ENCODE peak calls at places on chromosome 1, in six cellular contexts. One of them, this sample, is unnamed.

GRCh38 chr1:228043281-228043845 is 36.6 kb downstream of the WNT3A start:
- DNase-seq in AG04449: no peak
- DNase-seq in BE2C: no peak
- DNase-seq in neuronal stem cell: no peak
- DNase-seq in SJSA1: peak
- DNase-seq in GM12864: no peak
- DNase-seq in this sample: peak

GRCh38 chr1:33096358-33097005 is 15.5 kb downstream of the AZIN2 start:
- DNase-seq in AG04449: no peak
- DNase-seq in BE2C: no peak
- DNase-seq in neuronal stem cell: no peak
- DNase-seq in SJSA1: peak
- DNase-seq in GM12864: no peak
- DNase-seq in this sample: no peak

GRCh38 chr1:145918992-145919939 is 749 bp upstream of the PEX11B start:
- DNase-seq in AG04449: no peak
- DNase-seq in BE2C: peak
- DNase-seq in neuronal stem cell: peak
- DNase-seq in SJSA1: peak
- DNase-seq in GM12864: no peak
- DNase-seq in this sample: no peak

GRCh38 chr1:44377925-44378784 is 23.1 kb upstream of the ERI3 start:
- DNase-seq in AG04449: no peak
- DNase-seq in BE2C: peak
- DNase-seq in neuronal stem cell: peak
- DNase-seq in SJSA1: no peak
- DNase-seq in GM12864: no peak
- DNase-seq in this sample: peak

GRCh38 chr1:100611086-100611485 is 73.1 kb downstream of the GPR88 start:
- DNase-seq in AG04449: no peak
- DNase-seq in BE2C: no peak
- DNase-seq in neuronal stem cell: no peak
- DNase-seq in SJSA1: no peak
- DNase-seq in GM12864: no peak
- DNase-seq in this sample: no peak

GRCh38 chr1:79044974-79045650 is 38.6 kb upstream of the ADGRL4 start:
- DNase-seq in AG04449: no peak
- DNase-seq in BE2C: peak
- DNase-seq in neuronal stem cell: no peak
- DNase-seq in SJSA1: no peak
- DNase-seq in GM12864: no peak
- DNase-seq in this sample: no peak

GRCh38 chr1:116763116-116763786 is 9.0 kb downstream of the CD2 start:
- DNase-seq in AG04449: no peak
- DNase-seq in BE2C: no peak
- DNase-seq in neuronal stem cell: no peak
- DNase-seq in SJSA1: no peak
- DNase-seq in GM12864: no peak
- DNase-seq in this sample: no peak

GRCh38 chr1:32647308-32648134 is 2.8 kb downstream of the ZBTB8OS start:
- DNase-seq in AG04449: no peak
- DNase-seq in BE2C: no peak
- DNase-seq in neuronal stem cell: no peak
- DNase-seq in SJSA1: no peak
- DNase-seq in GM12864: no peak
- DNase-seq in this sample: no peak

GRCh38 chr1:184189361-184189760 is 137.8 kb downstream of the TSEN15 start:
- DNase-seq in AG04449: no peak
- DNase-seq in BE2C: peak
- DNase-seq in neuronal stem cell: no peak
- DNase-seq in SJSA1: no peak
- DNase-seq in GM12864: no peak
- DNase-seq in this sample: no peak

GRCh38 chr1:50251592-50252165 is 143.0 kb downstream of the ELAVL4 start:
- DNase-seq in AG04449: no peak
- DNase-seq in BE2C: peak
- DNase-seq in neuronal stem cell: peak
- DNase-seq in SJSA1: no peak
- DNase-seq in GM12864: no peak
- DNase-seq in this sample: no peak

GRCh38 chr1:9827558-9828185 is 3.9 kb upstream of the CLSTN1 start:
- DNase-seq in AG04449: no peak
- DNase-seq in BE2C: no peak
- DNase-seq in neuronal stem cell: no peak
- DNase-seq in SJSA1: no peak
- DNase-seq in GM12864: no peak
- DNase-seq in this sample: peak

GRCh38 chr1:149917590-149918144 is at the start of gene SV2A:
- DNase-seq in AG04449: no peak
- DNase-seq in BE2C: peak
- DNase-seq in neuronal stem cell: peak
- DNase-seq in SJSA1: no peak
- DNase-seq in GM12864: no peak
- DNase-seq in this sample: no peak

GRCh38 chr1:68221001-68221970 is 11.0 kb downstream of the WLS start:
- DNase-seq in AG04449: no peak
- DNase-seq in BE2C: no peak
- DNase-seq in neuronal stem cell: no peak
- DNase-seq in SJSA1: no peak
- DNase-seq in GM12864: no peak
- DNase-seq in this sample: no peak

GRCh38 chr1:1422465-1423244 is 1.6 kb upstream of the ANKRD65 start:
- DNase-seq in AG04449: no peak
- DNase-seq in BE2C: no peak
- DNase-seq in neuronal stem cell: no peak
- DNase-seq in SJSA1: peak
- DNase-seq in GM12864: no peak
- DNase-seq in this sample: no peak

GRCh38 chr1:200894712-200895447 is at the start of gene INAVA:
- DNase-seq in AG04449: no peak
- DNase-seq in BE2C: no peak
- DNase-seq in neuronal stem cell: no peak
- DNase-seq in SJSA1: no peak
- DNase-seq in GM12864: no peak
- DNase-seq in this sample: no peak

GRCh38 chr1:21861602-21862429 is 49.8 kb downstream of the LDLRAD2 start:
- DNase-seq in AG04449: peak
- DNase-seq in BE2C: no peak
- DNase-seq in neuronal stem cell: no peak
- DNase-seq in SJSA1: peak
- DNase-seq in GM12864: no peak
- DNase-seq in this sample: no peak

GRCh38 chr1:219066631-219067349 is 106.9 kb upstream of the LYPLAL1 start:
- DNase-seq in AG04449: peak
- DNase-seq in BE2C: no peak
- DNase-seq in neuronal stem cell: no peak
- DNase-seq in SJSA1: no peak
- DNase-seq in GM12864: no peak
- DNase-seq in this sample: peak

GRCh38 chr1:30085814-30086770 is 637.3 kb downstream of the MATN1 start:
- DNase-seq in AG04449: no peak
- DNase-seq in BE2C: peak
- DNase-seq in neuronal stem cell: peak
- DNase-seq in SJSA1: peak
- DNase-seq in GM12864: no peak
- DNase-seq in this sample: no peak

DNA sequence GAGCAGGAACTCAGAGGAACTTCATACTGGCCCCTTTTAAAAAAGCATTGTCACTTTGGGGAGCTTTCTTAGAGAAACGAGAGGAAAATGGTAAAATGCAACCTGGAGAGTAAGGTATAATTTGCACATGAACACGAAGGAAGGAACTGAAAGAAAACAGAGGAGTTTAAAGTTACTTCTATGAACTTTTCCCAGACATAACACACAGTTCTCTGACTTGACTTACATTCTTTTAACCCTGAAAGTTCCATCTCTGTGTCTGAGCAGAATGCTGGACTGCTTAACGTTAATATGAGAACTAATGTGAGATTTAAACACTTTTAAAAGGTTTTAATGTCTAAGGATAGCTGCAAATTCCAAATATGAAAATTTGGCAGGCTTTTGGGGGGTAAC is 102.3 kb downstream of the NFIA start:
- DNase-seq in AG04449: no peak
- DNase-seq in BE2C: no peak
- DNase-seq in neuronal stem cell: no peak
- DNase-seq in SJSA1: no peak
- DNase-seq in GM12864: no peak
- DNase-seq in this sample: no peak
- H3K4me3 ChIP-seq in AG04449: no peak
- H3K4me3 ChIP-seq in BE2C: peak
- H3K4me3 ChIP-seq in neuronal stem cell: no peak
- H3K4me3 ChIP-seq in SJSA1: no peak
- H3K4me3 ChIP-seq in GM12864: no peak
- H3K4me3 ChIP-seq in this sample: no peak

GRCh38 chr1:230084408-230085177 is 17.6 kb downstream of the GALNT2 start:
- DNase-seq in AG04449: peak
- DNase-seq in BE2C: peak
- DNase-seq in neuronal stem cell: no peak
- DNase-seq in SJSA1: peak
- DNase-seq in GM12864: no peak
- DNase-seq in this sample: peak
- H3K4me3 ChIP-seq in AG04449: peak
- H3K4me3 ChIP-seq in BE2C: no peak
- H3K4me3 ChIP-seq in neuronal stem cell: no peak
- H3K4me3 ChIP-seq in SJSA1: no peak
- H3K4me3 ChIP-seq in GM12864: no peak
- H3K4me3 ChIP-seq in this sample: no peak

GRCh38 chr1:183051546-183051945 is 28.3 kb downstream of the LAMC1 start:
- DNase-seq in AG04449: no peak
- DNase-seq in BE2C: peak
- DNase-seq in neuronal stem cell: no peak
- DNase-seq in SJSA1: no peak
- DNase-seq in GM12864: no peak
- DNase-seq in this sample: no peak
- H3K4me3 ChIP-seq in AG04449: no peak
- H3K4me3 ChIP-seq in BE2C: no peak
- H3K4me3 ChIP-seq in neuronal stem cell: no peak
- H3K4me3 ChIP-seq in SJSA1: no peak
- H3K4me3 ChIP-seq in GM12864: no peak
- H3K4me3 ChIP-seq in this sample: no peak

GRCh38 chr1:203309115-203309429 is 3.8 kb downstream of the BTG2 start:
- DNase-seq in AG04449: no peak
- DNase-seq in BE2C: no peak
- DNase-seq in neuronal stem cell: no peak
- DNase-seq in SJSA1: no peak
- DNase-seq in GM12864: no peak
- DNase-seq in this sample: no peak
- H3K4me3 ChIP-seq in AG04449: no peak
- H3K4me3 ChIP-seq in BE2C: no peak
- H3K4me3 ChIP-seq in neuronal stem cell: no peak
- H3K4me3 ChIP-seq in SJSA1: no peak
- H3K4me3 ChIP-seq in GM12864: peak
- H3K4me3 ChIP-seq in this sample: no peak

This sample was measured in astrocyte of the cerebellum.